ENCODE peak calls at places on chromosomes 1 and 21, in seven cellular contexts. O, W, R, H, D, Q and J are unnamed samples.

GRCh38 chr21:36980280-36981048 is 14.0 kb upstream of the HLCS start:
- DNase-seq in H (peak), W (no peak), D (peak), Q (no peak), R (peak), O (peak), J (peak)

GRCh38 chr1:28161770-28162550 is 14.5 kb downstream of the PTAFR start:
- DNase-seq in D (no peak), H (no peak), R (no peak), O (no peak), Q (no peak), W (no peak), J (no peak)

GRCh38 chr1:228087771-228088251 is 5.3 kb downstream of the ARF1 start:
- DNase-seq in R (no peak), Q (no peak), O (peak), W (peak), D (no peak), H (peak), J (no peak)

GRCh38 chr1:6098303-6099215 is 52.9 kb downstream of the KCNAB2 start:
- DNase-seq in D (peak), R (no peak), Q (no peak), O (no peak), W (peak), H (no peak), J (no peak)

GRCh38 chr1:118535901-118536300 is 350.9 kb upstream of the SPAG17 start:
- DNase-seq in W (no peak), H (no peak), D (no peak), Q (no peak), O (no peak), R (no peak), J (no peak)

GRCh38 chr1:92910081-92910480 is 51.2 kb downstream of the DIPK1A start:
- DNase-seq in W (no peak), H (no peak), R (no peak), D (no peak), O (no peak), Q (no peak), J (no peak)

GRCh38 chr1:230120949-230121381 is 53.9 kb downstream of the GALNT2 start:
- DNase-seq in Q (no peak), O (peak), W (no peak), H (no peak), R (no peak), D (no peak), J (peak)

GRCh38 chr1:86537928-86538695 is 8.8 kb upstream of the CLCA4 start:
- DNase-seq in H (no peak), W (no peak), D (no peak), R (no peak), O (no peak), Q (no peak), J (no peak)

GRCh38 chr1:168709896-168710305 is 19.1 kb downstream of the DPT start:
- DNase-seq in D (no peak), O (no peak), W (peak), Q (no peak), R (no peak), H (no peak), J (no peak)

GRCh38 chr21:39051561-39051949 is 131.7 kb downstream of the PSMG1 start:
- DNase-seq in W (peak), R (no peak), O (no peak), H (no peak), D (no peak), Q (no peak), J (no peak)

GRCh38 chr1:228378453-228379164 is 28.0 kb downstream of the TRIM11 start:
- DNase-seq in W (peak), R (no peak), Q (peak), H (peak), D (peak), O (peak), J (peak)

GRCh38 chr1:46013566-46013965 is 118.9 kb downstream of the PIK3R3 start:
- DNase-seq in H (no peak), W (no peak), D (no peak), O (no peak), R (no peak), Q (no peak), J (no peak)

GRCh38 chr1:240338837-240339236 is 247.2 kb downstream of the FMN2 start:
- DNase-seq in Q (no peak), R (no peak), H (no peak), O (no peak), W (no peak), D (no peak), J (no peak)

GRCh38 chr1:89363638-89364536 is at the start of gene GBP6:
- DNase-seq in W (no peak), Q (no peak), R (no peak), H (no peak), D (no peak), O (no peak), J (no peak)

GRCh38 chr1:76021816-76022215 is 52.7 kb upstream of the ST6GALNAC3 start:
- DNase-seq in W (no peak), R (no peak), H (no peak), D (no peak), O (no peak), Q (no peak), J (no peak)

GRCh38 chr1:233439721-233440120 is 112.2 kb downstream of the MAP3K21 start:
- DNase-seq in H (no peak), Q (no peak), D (no peak), W (no peak), R (no peak), O (no peak), J (no peak)

GRCh38 chr1:22953392-22954141 is 19.1 kb downstream of the LACTBL1 start:
- DNase-seq in Q (no peak), R (no peak), W (no peak), H (peak), O (no peak), D (no peak), J (no peak)

GRCh38 chr1:152227310-152227928 is 3.4 kb upstream of the HRNR start:
- DNase-seq in O (no peak), W (peak), R (no peak), H (no peak), D (no peak), Q (no peak), J (no peak)
- TF ChIP-seq CTCF in O (no peak), W (peak), R (no peak), H (no peak), D (no peak), Q (no peak), J (no peak)

GRCh38 chr1:218281285-218281684 is 3.8 kb upstream of the RRP15 start:
- DNase-seq in W (no peak), Q (no peak), R (no peak), O (no peak), D (no peak), H (no peak), J (no peak)
- TF ChIP-seq CTCF in W (no peak), Q (no peak), R (no peak), O (no peak), D (no peak), H (no peak), J (no peak)

GRCh38 chr21:44298301-44298700 is 1.6 kb upstream of the PFKL start:
- DNase-seq in D (no peak), R (no peak), O (no peak), Q (no peak), W (no peak), H (no peak), J (no peak)
- TF ChIP-seq CTCF in D (no peak), R (no peak), O (peak), Q (peak), W (peak), H (no peak), J (no peak)

DNA sequence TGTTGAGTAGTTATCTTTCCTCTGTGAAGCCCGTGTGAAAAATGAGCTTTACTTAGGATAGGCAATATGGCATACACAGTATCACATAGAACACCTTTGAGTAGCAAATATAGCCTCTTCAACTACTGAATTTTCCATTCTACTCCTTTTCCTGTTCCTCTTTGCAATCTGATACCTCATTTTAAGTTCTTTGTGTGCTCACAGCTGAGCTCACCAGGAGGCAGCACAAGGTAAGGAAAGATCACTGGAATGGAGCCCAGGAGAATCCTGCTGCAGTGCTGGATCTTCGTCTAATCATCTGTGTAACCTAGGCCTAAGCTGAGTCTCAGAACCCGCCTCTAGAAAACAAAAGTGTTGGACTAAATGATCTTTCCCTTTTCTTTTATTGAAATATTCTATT is 171.0 kb downstream of the LRRC40 start:
- DNase-seq in O (no peak), W (peak), Q (peak), D (no peak), H (no peak), R (no peak), J (peak)
- TF ChIP-seq CTCF in O (no peak), W (peak), Q (peak), D (no peak), H (no peak), R (no peak), J (no peak)

DNA sequence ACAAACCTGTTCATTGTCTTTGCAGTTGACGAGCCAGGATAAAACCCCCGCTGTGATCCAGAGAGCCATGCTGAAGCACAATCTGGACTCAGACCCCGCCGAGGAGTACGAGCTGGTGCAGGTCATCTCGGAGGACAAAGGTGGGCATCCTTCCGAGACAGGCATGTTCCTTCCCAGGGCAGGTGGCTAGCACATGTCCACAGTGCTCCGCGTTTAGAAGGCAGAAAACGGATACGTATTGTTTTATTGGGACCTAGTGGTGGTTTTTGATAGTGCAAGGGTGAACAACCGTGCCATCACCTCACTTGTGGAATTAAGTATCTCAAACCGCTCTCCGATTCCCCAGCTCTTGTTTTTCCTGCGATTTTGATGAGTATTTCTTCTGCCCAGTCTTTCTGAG is 115.3 kb downstream of the COLGALT2 start:
- DNase-seq in R (no peak), H (no peak), W (no peak), Q (no peak), D (no peak), O (no peak), J (no peak)
- TF ChIP-seq CTCF in R (no peak), H (no peak), W (no peak), Q (peak), D (no peak), O (no peak), J (peak)

GRCh38 chr1:26035203-26035958 is 10.5 kb downstream of the SLC30A2 start:
- DNase-seq in R (peak), Q (peak), O (peak), H (peak), D (peak), W (no peak), J (peak)
- TF ChIP-seq CTCF in R (no peak), Q (no peak), O (no peak), H (no peak), D (no peak), W (peak), J (no peak)

GRCh38 chr1:150548324-150548631 is 930 bp upstream of the ADAMTSL4 start:
- DNase-seq in O (no peak), H (no peak), D (no peak), R (no peak), Q (no peak), W (no peak), J (no peak)

GRCh38 chr1:150550222-150551048 is 1.2 kb downstream of the ADAMTSL4 start:
- DNase-seq in Q (no peak), W (no peak), R (no peak), D (no peak), H (no peak), O (peak), J (no peak)

GRCh38 chr1:150549496-150550221 is 451 bp downstream of the ADAMTSL4 start:
- DNase-seq in R (no peak), W (no peak), Q (no peak), D (peak), O (peak), H (peak), J (no peak)

GRCh38 chr1:150551049-150551783 is 2.0 kb downstream of the ADAMTSL4 start:
- DNase-seq in H (no peak), W (no peak), Q (no peak), O (peak), D (no peak), R (no peak), J (no peak)

DNA sequence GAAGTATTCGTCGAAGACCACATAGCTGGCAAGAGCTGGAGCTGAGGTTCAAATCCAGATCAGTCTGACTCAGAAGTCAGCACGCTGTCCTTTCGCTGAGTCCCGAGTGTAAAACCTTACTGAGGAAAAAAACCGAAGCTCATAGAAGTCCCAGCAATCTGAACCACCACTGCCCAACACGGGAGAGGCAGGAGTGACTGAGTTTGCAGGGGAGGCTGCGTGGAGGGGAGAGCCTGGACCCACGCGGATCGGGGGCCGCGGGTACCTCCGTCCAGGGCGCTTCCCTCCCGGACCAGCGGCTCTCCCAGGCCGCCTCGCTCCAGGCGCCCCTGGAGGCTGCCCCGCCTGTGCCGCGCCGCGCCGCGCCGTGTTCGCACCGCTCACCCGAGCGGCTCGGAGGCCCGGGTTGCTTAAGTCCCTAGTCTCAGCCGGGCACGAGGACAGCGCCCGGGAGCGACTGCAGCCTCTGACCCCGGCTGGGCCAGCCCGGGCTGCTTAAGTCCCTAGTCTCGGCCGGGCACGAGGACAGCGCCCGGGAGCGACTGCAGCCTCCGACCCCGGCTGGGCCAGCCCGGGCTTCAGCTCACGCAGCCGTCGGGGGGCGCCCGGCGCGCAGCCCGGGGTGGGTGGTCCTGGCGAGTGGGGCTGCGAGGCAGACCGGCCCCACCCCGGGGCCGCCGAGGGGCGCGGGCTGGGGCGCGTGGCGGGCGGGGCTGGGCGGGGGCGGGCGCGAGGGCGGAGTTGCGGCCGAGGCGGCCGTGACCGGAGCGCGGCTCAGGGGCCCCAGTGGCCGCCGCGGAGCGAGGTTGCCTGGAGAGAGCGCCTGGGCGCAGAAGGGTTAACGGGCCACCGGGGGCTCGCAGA is at the start of gene ADAMTSL4:
- DNase-seq in H (peak), W (no peak), D (peak), Q (no peak), O (peak), R (no peak), J (peak)
- TF ChIP-seq CTCF in H (no peak), W (peak), D (no peak), Q (peak), O (peak), R (no peak), J (no peak)

GRCh38 chr1:220453371-220453770 is 74.6 kb upstream of the MARK1 start:
- DNase-seq in W (no peak), D (no peak), O (no peak), Q (no peak), R (no peak), H (no peak), J (no peak)

GRCh38 chr1:220451541-220451940 is 76.4 kb upstream of the MARK1 start:
- DNase-seq in H (no peak), W (no peak), R (no peak), D (no peak), O (no peak), Q (no peak), J (no peak)

GRCh38 chr1:220450927-220451326 is 77.0 kb upstream of the MARK1 start:
- DNase-seq in O (no peak), W (no peak), H (no peak), D (no peak), Q (no peak), R (no peak), J (no peak)

GRCh38 chr1:220455559-220455958 is 72.4 kb upstream of the MARK1 start:
- DNase-seq in D (no peak), O (no peak), Q (no peak), R (no peak), H (no peak), W (no peak), J (no peak)

GRCh38 chr1:220454155-220454777 is 73.7 kb upstream of the MARK1 start:
- DNase-seq in W (no peak), O (no peak), D (no peak), Q (no peak), R (no peak), H (no peak), J (no peak)
- TF ChIP-seq CTCF in W (no peak), O (peak), D (no peak), Q (no peak), R (no peak), H (no peak), J (peak)